ENCODE peak calls at places on chromosomes 11 and 22, in four cellular contexts. Y is K562, R is HepG2, B is Panc1. C is an unnamed sample.

GRCh38 chr11:29268733-29269132 is 748.1 kb downstream of the KCNA4 start:
- DNase-seq in R (no peak), B (no peak), Y (no peak), C (no peak)

GRCh38 chr11:69691449-69691848 is 12.4 kb downstream of the FGF19 start:
- DNase-seq in Y (peak), B (no peak), R (no peak), C (peak)

GRCh38 chr11:94194712-94195111 is 66.1 kb downstream of the PANX1 start:
- DNase-seq in Y (no peak), R (no peak), B (no peak), C (no peak)

GRCh38 chr11:134150195-134150903 is 73.4 kb downstream of the NCAPD3 start:
- DNase-seq in R (no peak), Y (no peak), B (no peak), C (no peak)

GRCh38 chr11:60922906-60923305 is 1.4 kb upstream of the TMEM132A start:
- DNase-seq in Y (no peak), R (no peak), B (no peak), C (no peak)

GRCh38 chr11:96079691-96080090 is 155.8 kb upstream of the MTMR2 start:
- DNase-seq in B (no peak), Y (no peak), R (no peak), C (no peak)

GRCh38 chr11:123308077-123308476 is 113.0 kb upstream of the CLMP start:
- DNase-seq in Y (no peak), R (no peak), B (no peak), C (no peak)

GRCh38 chr11:2270322-2271076 is at the start of gene ASCL2:
- DNase-seq in Y (peak), R (no peak), B (no peak), C (no peak)

GRCh38 chr22:43008921-43009320 is 6.0 kb downstream of the PACSIN2 start:
- DNase-seq in B (no peak), Y (no peak), R (no peak), C (no peak)

GRCh38 chr11:132704796-132705375 is 827.4 kb downstream of the OPCML start:
- DNase-seq in Y (no peak), R (peak), B (no peak), C (no peak)

GRCh38 chr11:134052395-134052987 is 16.4 kb upstream of the JAM3 start:
- DNase-seq in B (no peak), R (no peak), Y (no peak), C (no peak)

GRCh38 chr22:48224332-48224731 is 1461.9 kb downstream of the TBC1D22A start:
- DNase-seq in B (no peak), Y (no peak), R (no peak), C (no peak)

GRCh38 chr22:35544189-35544588 is 3.6 kb downstream of the RASD2 start:
- DNase-seq in R (no peak), Y (no peak), B (no peak), C (no peak)

GRCh38 chr11:48116843-48117242 is 99.8 kb upstream of the OR4B1 start:
- DNase-seq in Y (peak), B (no peak), R (peak), C (no peak)

GRCh38 chr22:37355174-37355573 is 72.1 kb downstream of the ELFN2 start:
- DNase-seq in B (no peak), R (no peak), Y (no peak), C (no peak)

GRCh38 chr11:118610773-118611432 is 3.5 kb downstream of the PHLDB1 start:
- DNase-seq in Y (peak), B (no peak), R (peak), C (no peak)

GRCh38 chr22:17241571-17242310 is 22.5 kb upstream of the ADA2 start:
- DNase-seq in Y (no peak), R (no peak), B (no peak), C (no peak)

GRCh38 chr11:36349345-36350136 is 53.5 kb downstream of the PRR5L start:
- DNase-seq in B (no peak), Y (no peak), R (no peak), C (no peak)

GRCh38 chr22:41512421-41513194 is 31.7 kb downstream of the POLR3H start:
- DNase-seq in B (no peak), R (peak), Y (peak), C (peak)

GRCh38 chr11:70737816-70738630 is 339.7 kb downstream of the CTTN start:
- DNase-seq in R (no peak), Y (no peak), B (no peak), C (no peak)

GRCh38 chr11:34348919-34349318 is 8.9 kb downstream of the ABTB2 start:
- DNase-seq in Y (no peak), B (no peak), R (no peak), C (no peak)

GRCh38 chr22:47340851-47341436 is 578.5 kb downstream of the TBC1D22A start:
- DNase-seq in B (no peak), R (no peak), Y (no peak), C (no peak)

GRCh38 chr11:82270870-82271269 is 462.8 kb downstream of the FAM181B start:
- DNase-seq in Y (no peak), B (no peak), R (no peak), C (no peak)

GRCh38 chr22:30490399-30490798 is 15.1 kb downstream of the SEC14L4 start:
- DNase-seq in R (peak), Y (peak), B (no peak), C (no peak)

GRCh38 chr11:99371257-99371656 is 350.5 kb downstream of the CNTN5 start:
- DNase-seq in R (no peak), B (no peak), Y (no peak), C (no peak)

DNA sequence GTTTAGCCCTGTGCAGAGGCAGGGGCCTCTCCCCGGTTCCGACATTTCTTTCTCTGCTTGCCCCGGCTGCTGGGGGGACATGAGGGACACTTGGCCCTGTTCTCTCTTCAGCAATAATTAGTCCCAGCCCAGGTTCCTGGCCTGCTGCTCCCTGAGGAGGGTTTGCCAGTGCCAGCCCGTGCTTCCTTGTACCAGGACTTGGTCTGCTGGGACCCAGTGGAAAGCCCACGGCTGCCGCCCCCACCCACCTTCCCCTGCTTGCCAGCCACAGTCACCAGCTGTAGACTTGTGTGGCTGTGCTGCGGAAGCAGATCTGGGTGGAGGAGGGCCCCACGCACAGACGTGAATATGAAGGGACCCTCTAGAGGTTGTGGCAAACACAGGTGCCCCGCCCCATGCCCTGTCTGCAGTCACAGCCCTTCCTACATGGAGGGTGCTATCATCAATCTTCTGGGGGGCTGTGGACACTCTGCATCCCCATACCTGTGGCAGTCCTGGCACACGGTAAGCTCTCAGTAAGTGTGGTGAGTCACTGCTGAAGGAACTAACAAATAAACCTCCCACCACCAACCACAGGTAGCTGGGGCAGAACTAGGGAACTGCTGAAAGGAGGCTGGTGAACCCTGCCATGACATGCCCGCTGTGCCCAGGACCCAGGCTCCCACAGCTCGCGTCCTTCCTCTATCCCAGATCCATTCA is 949 bp downstream of the TP53AIP1 start:
- DNase-seq in B (no peak), R (no peak), Y (no peak), C (no peak)
- TF ChIP-seq TCF7L2 in B (no peak), R (no peak), Y (no peak), C (no peak)

GRCh38 chr11:131111775-131112174 is 195.5 kb upstream of the SNX19 start:
- DNase-seq in Y (no peak), R (no peak), B (no peak), C (no peak)
- TF ChIP-seq TCF7L2 in Y (no peak), R (no peak), B (no peak), C (no peak)

GRCh38 chr22:45600791-45601730 is 70.6 kb upstream of the ATXN10 start:
- DNase-seq in Y (no peak), R (no peak), B (no peak), C (no peak)
- TF ChIP-seq TCF7L2 in Y (no peak), R (no peak), B (no peak), C (no peak)

GRCh38 chr11:74506823-74507222 is 13.3 kb upstream of the LIPT2 start:
- DNase-seq in Y (no peak), B (no peak), R (no peak), C (no peak)
- TF ChIP-seq TCF7L2 in Y (no peak), B (no peak), R (no peak), C (no peak)

GRCh38 chr11:55474321-55474720 is 79.9 kb upstream of the OR4C15 start:
- DNase-seq in Y (no peak), R (no peak), B (no peak), C (no peak)
- TF ChIP-seq TCF7L2 in Y (no peak), R (no peak), B (no peak), C (no peak)

DNA sequence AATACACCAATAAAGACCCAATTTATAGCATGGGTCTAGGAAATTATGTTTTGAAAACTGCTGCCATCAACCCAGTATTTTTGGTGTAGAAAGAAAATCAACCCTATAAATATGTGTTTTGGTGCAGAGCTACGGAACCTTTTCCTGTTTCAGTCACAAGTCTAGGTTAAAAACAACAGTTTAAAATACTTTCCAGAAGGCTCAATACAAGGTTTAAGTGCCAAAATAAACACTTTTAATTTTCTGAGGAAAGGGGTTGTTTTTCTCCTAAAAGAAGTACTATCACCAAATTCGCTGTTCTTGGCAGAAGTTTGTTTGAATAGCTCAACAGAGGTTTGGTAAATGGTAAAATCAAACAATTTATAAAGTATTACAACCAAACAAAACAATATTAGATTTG is 201.3 kb downstream of the TMEM135 start:
- DNase-seq in Y (no peak), R (no peak), B (no peak), C (no peak)
- TF ChIP-seq TCF7L2 in Y (no peak), R (no peak), B (no peak), C (no peak)

GRCh38 chr22:39024923-39025322 is 4.0 kb downstream of the APOBEC3D start:
- DNase-seq in R (no peak), Y (no peak), B (no peak), C (no peak)
- TF ChIP-seq TCF7L2 in R (no peak), Y (no peak), B (no peak), C (no peak)

GRCh38 chr11:64006468-64006867 is 20.2 kb downstream of the OTUB1 start:
- DNase-seq in B (no peak), Y (no peak), R (no peak), C (no peak)
- TF ChIP-seq TCF7L2 in B (no peak), Y (no peak), R (no peak), C (no peak)

C was measured in HCT116.